ENCODE peak calls at places on chromosomes 11 and 22, in ten cellular contexts. One of them, this sample, is unnamed. For H3K9me3, the result is how much of the 10 kb centered on the place peaks cover.

GRCh38 chr11:69918231-69918937 is 99.2 kb upstream of the FGF3 start:
- DNase-seq in mesenchymal stem cell: no peak
- DNase-seq in uterus: peak
- DNase-seq in sigmoid colon: peak
- DNase-seq in heart left ventricle: peak
- DNase-seq in upper lobe of right lung: peak
- DNase-seq in transverse colon: peak
- DNase-seq in left ventricle myocardium inferior: peak
- DNase-seq in heart right ventricle: no peak
- DNase-seq in neural progenitor cell: no peak
- DNase-seq in this sample: peak

GRCh38 chr11:1082728-1083620 is 8.3 kb downstream of the MUC2 start:
- DNase-seq in heart right ventricle: no peak
- DNase-seq in upper lobe of right lung: peak
- DNase-seq in transverse colon: no peak
- DNase-seq in neural progenitor cell: no peak
- DNase-seq in left ventricle myocardium inferior: peak
- DNase-seq in sigmoid colon: peak
- DNase-seq in uterus: peak
- DNase-seq in mesenchymal stem cell: no peak
- DNase-seq in heart left ventricle: peak
- DNase-seq in this sample: no peak

GRCh38 chr11:91926967-91927366 is 297.7 kb upstream of the FAT3 start:
- DNase-seq in heart left ventricle: peak
- DNase-seq in sigmoid colon: peak
- DNase-seq in transverse colon: peak
- DNase-seq in uterus: no peak
- DNase-seq in left ventricle myocardium inferior: peak
- DNase-seq in mesenchymal stem cell: no peak
- DNase-seq in upper lobe of right lung: no peak
- DNase-seq in neural progenitor cell: no peak
- DNase-seq in heart right ventricle: no peak
- DNase-seq in this sample: peak

GRCh38 chr11:11043676-11044075 is 185.8 kb upstream of the ZBED5 start:
- DNase-seq in sigmoid colon: no peak
- DNase-seq in left ventricle myocardium inferior: no peak
- DNase-seq in heart left ventricle: no peak
- DNase-seq in mesenchymal stem cell: no peak
- DNase-seq in transverse colon: no peak
- DNase-seq in uterus: no peak
- DNase-seq in upper lobe of right lung: no peak
- DNase-seq in heart right ventricle: no peak
- DNase-seq in neural progenitor cell: no peak
- DNase-seq in this sample: no peak

GRCh38 chr11:127106142-127106541 is 105.6 kb upstream of the KIRREL3 start:
- DNase-seq in left ventricle myocardium inferior: no peak
- DNase-seq in sigmoid colon: no peak
- DNase-seq in heart left ventricle: no peak
- DNase-seq in uterus: no peak
- DNase-seq in neural progenitor cell: peak
- DNase-seq in heart right ventricle: no peak
- DNase-seq in transverse colon: no peak
- DNase-seq in mesenchymal stem cell: no peak
- DNase-seq in upper lobe of right lung: no peak
- DNase-seq in this sample: peak

GRCh38 chr11:117026593-117027330 is 71.5 kb downstream of the SIK3 start:
- DNase-seq in transverse colon: no peak
- DNase-seq in neural progenitor cell: no peak
- DNase-seq in heart left ventricle: no peak
- DNase-seq in heart right ventricle: no peak
- DNase-seq in mesenchymal stem cell: peak
- DNase-seq in left ventricle myocardium inferior: no peak
- DNase-seq in sigmoid colon: no peak
- DNase-seq in upper lobe of right lung: no peak
- DNase-seq in uterus: no peak
- DNase-seq in this sample: no peak

GRCh38 chr11:122082203-122082602 is 33.8 kb downstream of the BLID start:
- DNase-seq in uterus: no peak
- DNase-seq in left ventricle myocardium inferior: no peak
- DNase-seq in neural progenitor cell: no peak
- DNase-seq in mesenchymal stem cell: no peak
- DNase-seq in heart right ventricle: no peak
- DNase-seq in heart left ventricle: no peak
- DNase-seq in transverse colon: no peak
- DNase-seq in sigmoid colon: no peak
- DNase-seq in upper lobe of right lung: no peak
- DNase-seq in this sample: no peak

GRCh38 chr11:47056261-47056915 is 119.8 kb downstream of the CSTPP1 start:
- DNase-seq in upper lobe of right lung: no peak
- DNase-seq in left ventricle myocardium inferior: no peak
- DNase-seq in neural progenitor cell: no peak
- DNase-seq in heart left ventricle: no peak
- DNase-seq in sigmoid colon: no peak
- DNase-seq in uterus: no peak
- DNase-seq in transverse colon: no peak
- DNase-seq in mesenchymal stem cell: peak
- DNase-seq in heart right ventricle: no peak
- DNase-seq in this sample: no peak

GRCh38 chr22:37545703-37546435 is 14.4 kb upstream of the CDC42EP1 start:
- DNase-seq in neural progenitor cell: peak
- DNase-seq in uterus: peak
- DNase-seq in upper lobe of right lung: peak
- DNase-seq in mesenchymal stem cell: peak
- DNase-seq in heart left ventricle: peak
- DNase-seq in left ventricle myocardium inferior: peak
- DNase-seq in heart right ventricle: peak
- DNase-seq in sigmoid colon: peak
- DNase-seq in transverse colon: peak
- DNase-seq in this sample: no peak

GRCh38 chr22:24423519-24424000 is 3.8 kb upstream of the ADORA2A start:
- DNase-seq in transverse colon: peak
- DNase-seq in left ventricle myocardium inferior: peak
- DNase-seq in heart right ventricle: peak
- DNase-seq in heart left ventricle: peak
- DNase-seq in mesenchymal stem cell: no peak
- DNase-seq in sigmoid colon: peak
- DNase-seq in uterus: no peak
- DNase-seq in neural progenitor cell: peak
- DNase-seq in upper lobe of right lung: peak
- DNase-seq in this sample: no peak

GRCh38 chr11:117885777-117886176 is 9.3 kb upstream of the FXYD6 start:
- DNase-seq in left ventricle myocardium inferior: peak
- DNase-seq in heart right ventricle: peak
- DNase-seq in mesenchymal stem cell: peak
- DNase-seq in uterus: peak
- DNase-seq in sigmoid colon: peak
- DNase-seq in neural progenitor cell: no peak
- DNase-seq in heart left ventricle: peak
- DNase-seq in upper lobe of right lung: no peak
- DNase-seq in transverse colon: peak
- DNase-seq in this sample: peak

GRCh38 chr11:128179049-128179448 is 408.3 kb downstream of the ETS1 start:
- DNase-seq in neural progenitor cell: no peak
- DNase-seq in transverse colon: no peak
- DNase-seq in heart left ventricle: no peak
- DNase-seq in uterus: no peak
- DNase-seq in mesenchymal stem cell: no peak
- DNase-seq in left ventricle myocardium inferior: no peak
- DNase-seq in sigmoid colon: no peak
- DNase-seq in heart right ventricle: no peak
- DNase-seq in upper lobe of right lung: no peak
- DNase-seq in this sample: no peak

GRCh38 chr11:62217191-62217748 is 8.8 kb downstream of the SCGB2A1 start:
- DNase-seq in mesenchymal stem cell: peak
- DNase-seq in left ventricle myocardium inferior: no peak
- DNase-seq in uterus: no peak
- DNase-seq in heart left ventricle: no peak
- DNase-seq in neural progenitor cell: peak
- DNase-seq in heart right ventricle: no peak
- DNase-seq in sigmoid colon: no peak
- DNase-seq in transverse colon: no peak
- DNase-seq in upper lobe of right lung: no peak
- DNase-seq in this sample: no peak

GRCh38 chr11:15779518-15779917 is 576.8 kb downstream of the SOX6 start:
- DNase-seq in uterus: no peak
- DNase-seq in sigmoid colon: no peak
- DNase-seq in heart left ventricle: no peak
- DNase-seq in left ventricle myocardium inferior: no peak
- DNase-seq in transverse colon: no peak
- DNase-seq in heart right ventricle: no peak
- DNase-seq in neural progenitor cell: no peak
- DNase-seq in mesenchymal stem cell: no peak
- DNase-seq in upper lobe of right lung: no peak
- DNase-seq in this sample: no peak

GRCh38 chr11:17655682-17656081 is 63.7 kb upstream of the MYOD1 start:
- DNase-seq in uterus: no peak
- DNase-seq in left ventricle myocardium inferior: no peak
- DNase-seq in heart right ventricle: no peak
- DNase-seq in sigmoid colon: no peak
- DNase-seq in heart left ventricle: no peak
- DNase-seq in upper lobe of right lung: no peak
- DNase-seq in neural progenitor cell: no peak
- DNase-seq in transverse colon: no peak
- DNase-seq in mesenchymal stem cell: no peak
- DNase-seq in this sample: no peak
- H3K9me3 ChIP-seq in uterus: under half
- H3K9me3 ChIP-seq in left ventricle myocardium inferior: under half
- H3K9me3 ChIP-seq in heart right ventricle: under half
- H3K9me3 ChIP-seq in sigmoid colon: under half
- H3K9me3 ChIP-seq in heart left ventricle: under half
- H3K9me3 ChIP-seq in upper lobe of right lung: under half
- H3K9me3 ChIP-seq in neural progenitor cell: under half
- H3K9me3 ChIP-seq in transverse colon: under half
- H3K9me3 ChIP-seq in mesenchymal stem cell: under half
- H3K9me3 ChIP-seq in this sample: under half

GRCh38 chr11:55572548-55572947 is 620 bp downstream of the OR4C16 start:
- DNase-seq in transverse colon: no peak
- DNase-seq in left ventricle myocardium inferior: no peak
- DNase-seq in heart right ventricle: no peak
- DNase-seq in mesenchymal stem cell: no peak
- DNase-seq in upper lobe of right lung: no peak
- DNase-seq in uterus: no peak
- DNase-seq in sigmoid colon: no peak
- DNase-seq in neural progenitor cell: no peak
- DNase-seq in heart left ventricle: no peak
- DNase-seq in this sample: no peak

DNA sequence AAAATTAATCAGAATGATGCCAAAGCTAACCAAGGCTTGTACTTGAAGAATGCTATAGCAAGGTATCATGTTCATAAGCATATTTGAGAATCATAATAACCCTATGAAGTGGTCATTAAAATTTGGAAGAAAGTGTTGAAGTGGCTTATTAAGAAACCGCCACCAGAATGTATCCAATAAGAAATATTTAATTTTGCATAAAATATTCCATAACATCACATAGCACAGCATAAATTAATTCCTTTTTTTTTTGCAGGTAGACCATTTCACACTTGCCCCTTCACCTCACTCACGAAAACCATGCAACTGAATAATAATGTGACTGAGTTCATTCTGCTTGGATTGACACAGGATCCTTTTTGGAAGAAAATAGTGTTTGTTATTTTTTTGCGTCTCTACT is at the start of gene OR4C16:
- DNase-seq in heart right ventricle: no peak
- DNase-seq in transverse colon: no peak
- DNase-seq in sigmoid colon: no peak
- DNase-seq in mesenchymal stem cell: no peak
- DNase-seq in uterus: no peak
- DNase-seq in neural progenitor cell: no peak
- DNase-seq in heart left ventricle: no peak
- DNase-seq in left ventricle myocardium inferior: no peak
- DNase-seq in upper lobe of right lung: no peak
- DNase-seq in this sample: no peak
- H3K9me3 ChIP-seq in heart right ventricle: under half
- H3K9me3 ChIP-seq in transverse colon: under half
- H3K9me3 ChIP-seq in sigmoid colon: under half
- H3K9me3 ChIP-seq in mesenchymal stem cell: under half
- H3K9me3 ChIP-seq in uterus: under half
- H3K9me3 ChIP-seq in neural progenitor cell: under half
- H3K9me3 ChIP-seq in heart left ventricle: under half
- H3K9me3 ChIP-seq in left ventricle myocardium inferior: under half
- H3K9me3 ChIP-seq in upper lobe of right lung: under half
- H3K9me3 ChIP-seq in this sample: under half

GRCh38 chr11:73410627-73411026 is 34.4 kb downstream of the RELT start:
- DNase-seq in sigmoid colon: no peak
- DNase-seq in heart right ventricle: no peak
- DNase-seq in transverse colon: no peak
- DNase-seq in upper lobe of right lung: no peak
- DNase-seq in neural progenitor cell: no peak
- DNase-seq in left ventricle myocardium inferior: no peak
- DNase-seq in uterus: no peak
- DNase-seq in heart left ventricle: no peak
- DNase-seq in mesenchymal stem cell: no peak
- DNase-seq in this sample: no peak

GRCh38 chr11:73412308-73412707 is 36.1 kb downstream of the RELT start:
- DNase-seq in upper lobe of right lung: no peak
- DNase-seq in heart right ventricle: no peak
- DNase-seq in heart left ventricle: no peak
- DNase-seq in uterus: no peak
- DNase-seq in neural progenitor cell: no peak
- DNase-seq in sigmoid colon: no peak
- DNase-seq in mesenchymal stem cell: no peak
- DNase-seq in left ventricle myocardium inferior: no peak
- DNase-seq in transverse colon: no peak
- DNase-seq in this sample: no peak

GRCh38 chr11:73409431-73409830 is 33.2 kb downstream of the RELT start:
- DNase-seq in mesenchymal stem cell: no peak
- DNase-seq in sigmoid colon: no peak
- DNase-seq in neural progenitor cell: no peak
- DNase-seq in left ventricle myocardium inferior: no peak
- DNase-seq in heart right ventricle: no peak
- DNase-seq in heart left ventricle: no peak
- DNase-seq in transverse colon: no peak
- DNase-seq in upper lobe of right lung: peak
- DNase-seq in uterus: no peak
- DNase-seq in this sample: no peak

GRCh38 chr11:73413246-73413645 is 37.0 kb downstream of the RELT start:
- DNase-seq in uterus: no peak
- DNase-seq in heart right ventricle: no peak
- DNase-seq in heart left ventricle: no peak
- DNase-seq in neural progenitor cell: no peak
- DNase-seq in left ventricle myocardium inferior: no peak
- DNase-seq in sigmoid colon: no peak
- DNase-seq in mesenchymal stem cell: no peak
- DNase-seq in upper lobe of right lung: no peak
- DNase-seq in transverse colon: no peak
- DNase-seq in this sample: no peak

GRCh38 chr11:73411031-73411430 is 34.8 kb downstream of the RELT start:
- DNase-seq in heart left ventricle: no peak
- DNase-seq in left ventricle myocardium inferior: no peak
- DNase-seq in sigmoid colon: no peak
- DNase-seq in mesenchymal stem cell: no peak
- DNase-seq in neural progenitor cell: no peak
- DNase-seq in heart right ventricle: no peak
- DNase-seq in transverse colon: no peak
- DNase-seq in uterus: no peak
- DNase-seq in upper lobe of right lung: peak
- DNase-seq in this sample: no peak
- H3K9me3 ChIP-seq in heart left ventricle: under half
- H3K9me3 ChIP-seq in left ventricle myocardium inferior: under half
- H3K9me3 ChIP-seq in sigmoid colon: under half
- H3K9me3 ChIP-seq in mesenchymal stem cell: under half
- H3K9me3 ChIP-seq in neural progenitor cell: under half
- H3K9me3 ChIP-seq in heart right ventricle: under half
- H3K9me3 ChIP-seq in transverse colon: under half
- H3K9me3 ChIP-seq in uterus: under half
- H3K9me3 ChIP-seq in upper lobe of right lung: under half
- H3K9me3 ChIP-seq in this sample: under half

GRCh38 chr11:113397212-113397611 is 9.6 kb downstream of the ANKK1 start:
- DNase-seq in uterus: no peak
- DNase-seq in transverse colon: no peak
- DNase-seq in upper lobe of right lung: no peak
- DNase-seq in heart right ventricle: no peak
- DNase-seq in mesenchymal stem cell: no peak
- DNase-seq in left ventricle myocardium inferior: no peak
- DNase-seq in sigmoid colon: no peak
- DNase-seq in neural progenitor cell: no peak
- DNase-seq in heart left ventricle: no peak
- DNase-seq in this sample: no peak
- H3K9me3 ChIP-seq in uterus: under half
- H3K9me3 ChIP-seq in transverse colon: under half
- H3K9me3 ChIP-seq in upper lobe of right lung: under half
- H3K9me3 ChIP-seq in heart right ventricle: under half
- H3K9me3 ChIP-seq in mesenchymal stem cell: under half
- H3K9me3 ChIP-seq in left ventricle myocardium inferior: under half
- H3K9me3 ChIP-seq in sigmoid colon: under half
- H3K9me3 ChIP-seq in neural progenitor cell: under half
- H3K9me3 ChIP-seq in heart left ventricle: under half
- H3K9me3 ChIP-seq in this sample: under half